ENCODE peak calls at places on chromosomes 11 and 22, in seven cellular contexts. E is NCI-H1930, H is glomerular endothelial cell, Z is uterus, S is T-helper 1 cell, F is AG04450, V is right cardiac atrium. P is an unnamed sample.

GRCh38 chr11:83544871-83545270 is 258.7 kb upstream of the CCDC90B start:
- DNase-seq in E (no peak), S (no peak), Z (no peak), F (no peak), V (no peak), H (no peak), P (no peak)

GRCh38 chr22:41526802-41527799 is 17.2 kb downstream of the POLR3H start:
- DNase-seq in E (no peak), F (no peak), V (peak; percentile 83), H (no peak), S (peak; percentile 53), Z (peak; percentile 57), P (peak; percentile 69)

GRCh38 chr22:19578180-19579004 is 54.2 kb upstream of the CLDN5 start:
- DNase-seq in E (no peak), F (no peak), H (no peak), Z (no peak), S (no peak), V (no peak), P (no peak)

GRCh38 chr22:43543522-43544281 is 131.9 kb downstream of the MPPED1 start:
- DNase-seq in H (no peak), E (no peak), V (no peak), F (no peak), Z (no peak), S (no peak), P (no peak)

GRCh38 chr22:48919187-48919590 is 908.5 kb downstream of the BRD1 start:
- DNase-seq in V (no peak), Z (no peak), E (no peak), H (no peak), F (no peak), S (no peak), P (no peak)

GRCh38 chr11:125088123-125088522 is 23.3 kb downstream of the TMEM218 start:
- DNase-seq in V (no peak), H (no peak), S (no peak), E (no peak), F (no peak), Z (no peak), P (no peak)

GRCh38 chr22:48451891-48452290 is 1375.8 kb downstream of the BRD1 start:
- DNase-seq in Z (no peak), F (no peak), E (no peak), V (no peak), S (no peak), H (no peak), P (no peak)

GRCh38 chr11:12810497-12810896 is 136.3 kb downstream of the TEAD1 start:
- DNase-seq in F (no peak), H (no peak), E (no peak), S (no peak), V (peak; percentile 64), Z (peak; percentile 69), P (no peak)

GRCh38 chr11:133964946-133965632 is 8.3 kb upstream of the IGSF9B start:
- DNase-seq in S (no peak), Z (peak; percentile 47), H (no peak), E (no peak), V (no peak), F (no peak), P (no peak)

GRCh38 chr11:2180775-2181370 is 9.3 kb upstream of the TH start:
- DNase-seq in E (no peak), S (no peak), Z (no peak), F (no peak), V (no peak), H (no peak), P (no peak)

GRCh38 chr22:28630185-28630580 is 49.5 kb downstream of the TTC28 start:
- DNase-seq in V (no peak), S (no peak), E (no peak), F (no peak), Z (no peak), H (no peak), P (no peak)

GRCh38 chr11:95147364-95147905 is 57.8 kb downstream of the ENDOD1 start:
- DNase-seq in Z (peak; percentile 49), H (peak; percentile 55), S (no peak), F (peak; percentile 69), V (no peak), E (no peak), P (no peak)

GRCh38 chr11:129894281-129895125 is 875 bp downstream of the NFRKB start:
- DNase-seq in Z (no peak), H (no peak), F (no peak), S (no peak), E (no peak), V (no peak), P (peak; percentile 20)

GRCh38 chr11:13889566-13890214 is 72.8 kb upstream of the SPON1 start:
- DNase-seq in Z (no peak), V (no peak), E (no peak), S (no peak), F (no peak), H (no peak), P (no peak)

GRCh38 chr11:130213143-130213978 is 53.8 kb downstream of the ST14 start:
- DNase-seq in S (no peak), V (peak; percentile 85), E (peak; percentile 8), F (no peak), H (no peak), Z (peak; percentile 55), P (peak; percentile 73)

GRCh38 chr11:13962562-13963168 is at the start of gene SPON1:
- DNase-seq in F (no peak), S (no peak), V (peak; percentile 88), H (no peak), Z (peak; percentile 63), E (peak; percentile 33), P (no peak)

GRCh38 chr11:90512846-90513245 is 290.0 kb upstream of the CHORDC1 start:
- DNase-seq in H (no peak), Z (no peak), E (no peak), S (no peak), V (no peak), F (no peak), P (no peak)

GRCh38 chr11:108669711-108670110 is 4.8 kb downstream of the DDX10 start:
- DNase-seq in Z (no peak), S (no peak), V (no peak), E (no peak), F (no peak), H (no peak), P (no peak)

GRCh38 chr11:45880772-45881570 is 4.5 kb upstream of the MAPK8IP1 start:
- DNase-seq in F (no peak), Z (peak; percentile 42), V (peak; percentile 18), E (no peak), H (no peak), S (no peak), P (no peak)

GRCh38 chr11:116502641-116503061 is 270.1 kb downstream of the BUD13 start:
- DNase-seq in E (no peak), F (no peak), H (no peak), S (no peak), Z (no peak), V (no peak), P (no peak)

GRCh38 chr11:118915396-118915795 is 10.3 kb downstream of the BCL9L start:
- DNase-seq in S (no peak), H (no peak), F (no peak), Z (no peak), E (no peak), V (peak; percentile 41), P (no peak)

GRCh38 chr11:73308963-73309960 is 1.2 kb downstream of the ARHGEF17 start:
- DNase-seq in V (peak; percentile 97), E (no peak), F (peak; percentile 90), H (no peak), S (no peak), Z (peak; percentile 86), P (no peak)

GRCh38 chr22:33427461-33427860 is 369.3 kb upstream of the SYN3 start:
- DNase-seq in Z (no peak), E (no peak), H (no peak), F (no peak), V (no peak), S (no peak), P (no peak)

GRCh38 chr11:108697872-108698473 is 33.1 kb downstream of the DDX10 start:
- DNase-seq in S (no peak), Z (peak; percentile 20), V (peak; percentile 53), F (peak; percentile 58), H (peak; percentile 47), E (peak; percentile 26), P (peak; percentile 7)

GRCh38 chr11:69305885-69306540 is 12.1 kb downstream of the MYEOV start:
- DNase-seq in Z (no peak), E (no peak), S (no peak), F (no peak), H (no peak), V (no peak), P (no peak)

GRCh38 chr11:120326845-120327281 is 1.8 kb downstream of the TLCD5 start:
- DNase-seq in F (no peak), V (no peak), Z (no peak), S (no peak), H (no peak), E (no peak), P (no peak)

GRCh38 chr22:44991218-44991617 is 18.6 kb downstream of the PHF21B start:
- DNase-seq in Z (no peak), E (no peak), F (no peak), H (no peak), V (no peak), S (no peak), P (no peak)

GRCh38 chr22:46791201-46791731 is 28.8 kb downstream of the TBC1D22A start:
- DNase-seq in E (no peak), F (no peak), H (no peak), Z (peak; percentile 74), S (peak; percentile 65), V (no peak), P (peak; percentile 81)

GRCh38 chr11:127381247-127381646 is 380.7 kb upstream of the KIRREL3 start:
- DNase-seq in Z (no peak), E (no peak), F (no peak), S (no peak), V (no peak), H (no peak), P (no peak)

GRCh38 chr11:65555693-65556231 is 2.4 kb downstream of the LTBP3 start:
- DNase-seq in E (no peak), V (peak; percentile 83), Z (no peak), H (no peak), F (peak; percentile 29), S (no peak), P (no peak)

GRCh38 chr11:134537941-134538340 is 125.9 kb upstream of the B3GAT1 start:
- DNase-seq in F (no peak), S (no peak), E (no peak), V (no peak), Z (no peak), H (no peak), P (no peak)

GRCh38 chr11:6481924-6482275 is 599 bp downstream of the TIMM10B start:
- DNase-seq in F (no peak), E (no peak), S (no peak), H (no peak), V (no peak), Z (no peak), P (no peak)

GRCh38 chr22:22783505-22783904 is 104.1 kb upstream of the IGLL5 start:
- DNase-seq in S (no peak), V (no peak), Z (no peak), E (no peak), H (no peak), F (no peak), P (no peak)

GRCh38 chr11:76153609-76153949 is 52.7 kb downstream of the WNT11 start:
- DNase-seq in S (no peak), Z (no peak), H (no peak), F (no peak), E (no peak), V (peak; percentile 76), P (no peak)